ENCODE peak calls at places on chromosomes 6 and 20, in eight cellular contexts. L is adrenal gland, S is neural progenitor cell, B is DND-41, C is small intestine, N is tibial artery, D is H9, U is prostate gland. W is an unnamed sample. For H3K4me1, the result is how much of the 10 kb centered on the place peaks cover.

GRCh38 chr20:63066506-63067265 is 59.9 kb upstream of the BHLHE23 start:
- DNase-seq in L (no peak), S (no peak), B (no peak), C (no peak), N (peak), D (no peak), U (no peak), W (no peak)

GRCh38 chr6:15818044-15818443 is 155.2 kb upstream of the DTNBP1 start:
- DNase-seq in L (no peak), S (no peak), B (no peak), C (no peak), N (no peak), D (no peak), U (no peak), W (no peak)

GRCh38 chr6:161215193-161215592 is 58.7 kb downstream of the AGPAT4 start:
- DNase-seq in L (no peak), S (no peak), B (no peak), C (no peak), N (no peak), D (no peak), U (no peak), W (no peak)

GRCh38 chr6:686528-686927 is 6.4 kb downstream of the EXOC2 start:
- DNase-seq in L (no peak), S (peak), B (no peak), C (no peak), N (no peak), D (no peak), U (no peak), W (no peak)

GRCh38 chr6:20630617-20631448 is 96.6 kb downstream of the CDKAL1 start:
- DNase-seq in L (no peak), S (no peak), B (no peak), C (peak), N (no peak), D (no peak), U (no peak), W (peak)

GRCh38 chr20:9185511-9185910 is 116.6 kb downstream of the PLCB4 start:
- DNase-seq in L (no peak), S (no peak), B (no peak), C (no peak), N (no peak), D (no peak), U (no peak), W (no peak)

GRCh38 chr6:93177451-93177850 is 241.9 kb downstream of the EPHA7 start:
- DNase-seq in L (no peak), S (no peak), B (no peak), C (no peak), N (no peak), D (no peak), U (no peak), W (no peak)

GRCh38 chr20:21615617-21616080 is 89.8 kb upstream of the PAX1 start:
- DNase-seq in L (peak), S (peak), B (peak), C (peak), N (no peak), D (peak), U (peak), W (peak)

GRCh38 chr6:79630883-79631799 is at the start of gene SH3BGRL2:
- DNase-seq in L (peak), S (peak), B (no peak), C (peak), N (peak), D (peak), U (peak), W (no peak)

GRCh38 chr6:35048031-35048613 is 93.0 kb downstream of the TCP11 start:
- DNase-seq in L (peak), S (peak), B (peak), C (no peak), N (peak), D (peak), U (no peak), W (no peak)

GRCh38 chr20:38001173-38001875 is 31.9 kb downstream of the TTI1 start:
- DNase-seq in L (no peak), S (no peak), B (no peak), C (no peak), N (no peak), D (no peak), U (no peak), W (no peak)

GRCh38 chr6:131035582-131035981 is 27.5 kb downstream of the EPB41L2 start:
- DNase-seq in L (no peak), S (no peak), B (no peak), C (peak), N (no peak), D (no peak), U (no peak), W (no peak)

GRCh38 chr6:166325383-166326042 is 16.8 kb downstream of the SFT2D1 start:
- DNase-seq in L (no peak), S (no peak), B (no peak), C (no peak), N (no peak), D (no peak), U (no peak), W (no peak)

GRCh38 chr20:36091561-36092423 is 62.7 kb upstream of the EPB41L1 start:
- DNase-seq in L (no peak), S (peak), B (no peak), C (no peak), N (no peak), D (peak), U (no peak), W (no peak)

GRCh38 chr20:33561981-33562601 is 72.2 kb downstream of the CBFA2T2 start:
- DNase-seq in L (peak), S (peak), B (no peak), C (peak), N (peak), D (peak), U (peak), W (no peak)

GRCh38 chr6:75691012-75691411 is 58.0 kb upstream of the MYO6 start:
- DNase-seq in L (no peak), S (no peak), B (no peak), C (no peak), N (no peak), D (no peak), U (no peak), W (no peak)

GRCh38 chr6:130098317-130098716 is 79.9 kb downstream of the L3MBTL3 start:
- DNase-seq in L (no peak), S (no peak), B (no peak), C (no peak), N (no peak), D (no peak), U (no peak), W (no peak)

GRCh38 chr6:108667984-108668383 is 107.3 kb downstream of the FOXO3 start:
- DNase-seq in L (no peak), S (peak), B (no peak), C (no peak), N (no peak), D (no peak), U (no peak), W (no peak)

GRCh38 chr6:40550096-40550731 is 37.0 kb downstream of the LRFN2 start:
- DNase-seq in L (peak), S (peak), B (peak), C (peak), N (no peak), D (no peak), U (peak), W (peak)

GRCh38 chr20:47576516-47577033 is 74.9 kb downstream of the NCOA3 start:
- DNase-seq in L (peak), S (peak), B (no peak), C (peak), N (peak), D (no peak), U (peak), W (peak)

GRCh38 chr20:35947489-35947888 is 6.8 kb downstream of the SCAND1 start:
- DNase-seq in L (no peak), S (peak), B (peak), C (peak), N (no peak), D (peak), U (no peak), W (peak)

GRCh38 chr20:1468117-1468624 is 1.5 kb upstream of the NSFL1C start:
- DNase-seq in L (peak), S (no peak), B (no peak), C (no peak), N (no peak), D (no peak), U (no peak), W (no peak)

GRCh38 chr6:134520181-134521115 is 202.5 kb upstream of the SGK1 start:
- DNase-seq in L (no peak), S (no peak), B (no peak), C (no peak), N (no peak), D (no peak), U (no peak), W (no peak)

GRCh38 chr6:33975631-33976424 is 170.1 kb downstream of the GRM4 start:
- DNase-seq in L (no peak), S (peak), B (no peak), C (no peak), N (peak), D (peak), U (no peak), W (no peak)

GRCh38 chr6:13117561-13117960 is 210.8 kb downstream of the TBC1D7 start:
- DNase-seq in L (no peak), S (no peak), B (no peak), C (no peak), N (no peak), D (no peak), U (no peak), W (no peak)

GRCh38 chr6:157535354-157536217 is 154.6 kb downstream of the ZDHHC14 start:
- DNase-seq in L (peak), S (no peak), B (peak), C (peak), N (no peak), D (no peak), U (no peak), W (no peak)

GRCh38 chr6:10837692-10837996 is 695 bp downstream of the MAK start:
- DNase-seq in L (no peak), S (peak), B (no peak), C (no peak), N (no peak), D (no peak), U (peak), W (peak)

GRCh38 chr6:92737983-92738382 is 681.4 kb downstream of the EPHA7 start:
- DNase-seq in L (no peak), S (no peak), B (no peak), C (no peak), N (no peak), D (no peak), U (no peak), W (no peak)

GRCh38 chr6:107709341-107709740 is 114.8 kb downstream of the SCML4 start:
- DNase-seq in L (no peak), S (no peak), B (no peak), C (no peak), N (no peak), D (no peak), U (no peak), W (no peak)

DNA sequence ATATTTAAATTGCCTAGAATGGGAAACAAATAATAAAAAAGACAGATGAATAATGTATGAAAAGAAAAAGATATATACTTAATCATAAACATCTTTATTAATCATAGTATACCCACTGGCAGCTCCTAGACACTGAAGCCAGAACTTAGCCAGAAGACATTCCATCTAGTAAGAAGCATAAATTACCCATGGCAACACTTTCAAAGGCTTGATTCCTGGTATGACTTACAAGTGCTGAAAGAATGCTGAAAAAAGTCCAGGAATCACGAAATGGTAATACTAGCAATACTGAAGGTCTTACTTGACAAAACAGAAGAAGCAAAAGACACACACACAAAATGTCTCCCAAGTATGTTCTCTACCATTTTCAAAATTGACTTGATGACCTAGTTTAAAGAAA is 38.0 kb downstream of the RWDD2A start:
- DNase-seq in L (no peak), S (no peak), B (no peak), C (no peak), N (no peak), D (no peak), U (no peak), W (no peak)
- H3K27ac ChIP-seq in L (no peak), S (no peak), B (no peak), C (no peak), N (no peak), D (no peak), U (no peak), W (no peak)

GRCh38 chr6:42029881-42030280 is 20.4 kb upstream of the TAF8 start:
- DNase-seq in L (no peak), S (no peak), B (no peak), C (no peak), N (peak), D (no peak), U (no peak), W (no peak)

GRCh38 chr6:42028234-42029061 is 21.9 kb upstream of the TAF8 start:
- DNase-seq in L (peak), S (no peak), B (no peak), C (peak), N (peak), D (no peak), U (no peak), W (peak)

GRCh38 chr6:42030585-42031506 is 19.5 kb upstream of the TAF8 start:
- DNase-seq in L (no peak), S (peak), B (peak), C (peak), N (peak), D (no peak), U (no peak), W (no peak)

GRCh38 chr6:42029062-42029685 is 21.1 kb upstream of the TAF8 start:
- DNase-seq in L (no peak), S (no peak), B (no peak), C (no peak), N (peak), D (no peak), U (no peak), W (no peak)

GRCh38 chr6:42032366-42032765 is 18.0 kb upstream of the TAF8 start:
- DNase-seq in L (no peak), S (no peak), B (no peak), C (no peak), N (peak), D (no peak), U (no peak), W (no peak)
- H3K4me1 ChIP-seq in L (under half), S (under half), B (half or more), C (under half), N (under half), D (under half), U (under half), W (half or more)

GRCh38 chr6:149014631-149015171 is 267.9 kb downstream of the UST start:
- DNase-seq in L (no peak), S (no peak), B (no peak), C (no peak), N (no peak), D (peak), U (no peak), W (no peak)
- H3K27ac ChIP-seq in L (no peak), S (no peak), B (no peak), C (no peak), N (no peak), D (peak), U (no peak), W (no peak)

GRCh38 chr6:159727717-159728440 is 573 bp downstream of the WTAP start:
- DNase-seq in L (no peak), S (no peak), B (no peak), C (peak), N (no peak), D (no peak), U (no peak), W (no peak)

GRCh38 chr6:159729598-159729997 is 2.3 kb downstream of the WTAP start:
- DNase-seq in L (no peak), S (peak), B (no peak), C (peak), N (no peak), D (no peak), U (peak), W (no peak)

GRCh38 chr6:159726918-159727716 is at the start of gene WTAP:
- DNase-seq in L (peak), S (peak), B (peak), C (peak), N (peak), D (peak), U (peak), W (peak)

GRCh38 chr6:159728552-159728951 is 1.2 kb downstream of the WTAP start:
- DNase-seq in L (no peak), S (no peak), B (no peak), C (peak), N (no peak), D (no peak), U (no peak), W (peak)

GRCh38 chr6:159730277-159730676 is 3.0 kb downstream of the WTAP start:
- DNase-seq in L (no peak), S (no peak), B (no peak), C (no peak), N (no peak), D (no peak), U (no peak), W (no peak)
- H3K4me1 ChIP-seq in L (half or more), S (under half), B (under half), C (under half), N (half or more), D (under half), U (under half), W (half or more)

GRCh38 chr6:6590530-6590929 is 2.0 kb downstream of the LY86 start:
- DNase-seq in L (no peak), S (no peak), B (no peak), C (no peak), N (no peak), D (no peak), U (no peak), W (no peak)
- H3K27ac ChIP-seq in L (no peak), S (no peak), B (no peak), C (no peak), N (no peak), D (no peak), U (no peak), W (no peak)

DNA sequence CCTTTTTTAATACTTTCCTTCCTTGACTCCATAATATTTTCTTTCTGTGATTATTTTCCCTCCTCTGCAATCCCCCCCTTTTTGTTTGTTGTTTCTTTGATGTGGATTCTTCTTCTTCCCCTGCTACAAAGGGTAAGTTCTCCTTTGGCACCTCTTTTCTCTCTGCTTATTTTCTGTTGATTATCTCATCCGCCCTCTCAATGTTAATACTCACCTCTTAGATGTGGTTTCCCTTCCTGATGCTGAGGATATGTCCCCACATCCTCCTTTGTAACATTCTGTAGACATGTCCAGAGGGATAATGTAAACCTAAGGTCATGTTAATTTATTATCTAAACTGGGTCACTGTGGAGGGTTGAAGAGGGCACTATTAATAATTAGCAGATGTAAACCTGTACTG is 17.7 kb downstream of the FLRT3 start:
- DNase-seq in L (no peak), S (no peak), B (no peak), C (no peak), N (no peak), D (no peak), U (no peak), W (no peak)
- H3K4me1 ChIP-seq in L (under half), S (under half), B (under half), C (under half), N (under half), D (under half), U (under half), W (under half)

GRCh38 chr6:5366941-5367340 is 105.6 kb downstream of the FARS2 start:
- DNase-seq in L (no peak), S (no peak), B (no peak), C (peak), N (no peak), D (no peak), U (no peak), W (no peak)
- H3K27ac ChIP-seq in L (no peak), S (no peak), B (no peak), C (no peak), N (no peak), D (no peak), U (no peak), W (no peak)

GRCh38 chr20:50543326-50543725 is 33.1 kb downstream of the PTPN1 start:
- DNase-seq in L (no peak), S (no peak), B (no peak), C (no peak), N (no peak), D (no peak), U (no peak), W (no peak)
- H3K4me1 ChIP-seq in L (half or more), S (under half), B (under half), C (under half), N (half or more), D (under half), U (under half), W (half or more)

DNA sequence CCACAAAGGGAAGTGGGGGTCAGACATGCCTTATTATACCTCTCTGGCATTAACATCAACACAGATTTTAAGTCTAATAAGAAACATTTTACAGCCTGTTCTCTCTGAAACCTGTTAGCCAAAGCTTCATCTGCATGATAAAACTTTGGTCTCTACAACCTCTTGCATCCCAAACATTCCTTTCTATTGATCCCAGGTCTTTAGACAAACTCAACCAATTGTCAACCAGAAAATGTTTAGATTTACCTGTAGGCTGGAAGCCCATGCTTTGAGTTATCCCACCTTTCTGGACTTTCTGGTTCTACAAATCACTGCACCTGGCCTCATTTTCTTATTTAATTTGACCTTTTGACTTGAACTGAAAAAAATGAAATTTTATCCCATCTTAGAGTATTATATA is 20.8 kb downstream of the MCM8 start:
- DNase-seq in L (no peak), S (no peak), B (no peak), C (no peak), N (no peak), D (no peak), U (no peak), W (no peak)
- H3K27ac ChIP-seq in L (no peak), S (no peak), B (no peak), C (no peak), N (no peak), D (no peak), U (peak), W (no peak)